ENCODE peak calls at places on chromosomes 13 and 19, in five cellular contexts. M, A, H, T and G are unnamed samples.

GRCh38 chr13:85528578-85529215 is 270.5 kb downstream of the SLITRK6 start:
- DNase-seq in M (peak), T (peak), A (no peak), H (no peak), G (peak)

GRCh38 chr19:16325671-16326400 is 1.2 kb downstream of the KLF2 start:
- DNase-seq in T (no peak), H (peak), A (no peak), M (peak), G (peak)

GRCh38 chr19:2252481-2253105 is 3.5 kb downstream of the AMH start:
- DNase-seq in H (no peak), T (no peak), M (no peak), A (no peak), G (no peak)

GRCh38 chr13:97289514-97290298 is 67.6 kb downstream of the MBNL2 start:
- DNase-seq in T (no peak), H (no peak), A (no peak), M (no peak), G (no peak)

GRCh38 chr13:79989251-79989661 is 351.7 kb downstream of the SPRY2 start:
- DNase-seq in T (no peak), H (no peak), M (peak), A (no peak), G (peak)

GRCh38 chr13:65719831-65720230 is 1510.3 kb downstream of the PCDH9 start:
- DNase-seq in M (no peak), H (no peak), T (no peak), A (no peak), G (no peak)

GRCh38 chr13:39965309-39965708 is 309.8 kb downstream of the COG6 start:
- DNase-seq in M (no peak), H (no peak), T (no peak), A (no peak), G (no peak)

GRCh38 chr13:106479849-106480400 is 55.5 kb downstream of the EFNB2 start:
- DNase-seq in A (no peak), H (no peak), T (no peak), M (no peak), G (no peak)

GRCh38 chr19:1073956-1074511 is 7.1 kb downstream of the ARHGAP45 start:
- DNase-seq in T (no peak), M (no peak), H (no peak), A (no peak), G (no peak)

GRCh38 chr19:10516671-10517286 is 468 bp downstream of the S1PR5 start:
- DNase-seq in H (no peak), A (no peak), T (peak), M (no peak), G (no peak)

GRCh38 chr13:26029581-26030136 is 22.2 kb downstream of the SHISA2 start:
- DNase-seq in H (no peak), A (no peak), M (no peak), T (no peak), G (no peak)

GRCh38 chr19:17807731-17808316 is 12.9 kb downstream of the B3GNT3 start:
- DNase-seq in A (no peak), H (no peak), M (no peak), T (no peak), G (no peak)

GRCh38 chr19:31397308-31397707 is 48.1 kb upstream of the TSHZ3 start:
- DNase-seq in T (no peak), H (no peak), A (no peak), M (no peak), G (no peak)

GRCh38 chr19:18991050-18991449 is 42.3 kb downstream of the SUGP2 start:
- DNase-seq in M (no peak), H (no peak), T (no peak), A (no peak), G (no peak)

GRCh38 chr13:38888309-38888708 is 102.3 kb downstream of the STOML3 start:
- DNase-seq in M (peak), T (peak), A (no peak), H (no peak), G (no peak)

GRCh38 chr19:8517551-8518442 is 3.8 kb upstream of the ZNF414 start:
- DNase-seq in A (no peak), T (no peak), H (no peak), M (no peak), G (peak)

GRCh38 chr19:38247734-38248268 is 8.4 kb downstream of the PPP1R14A start:
- DNase-seq in T (no peak), M (peak), H (no peak), A (no peak), G (peak)

GRCh38 chr19:6572217-6572616 is 18.7 kb downstream of the CD70 start:
- DNase-seq in T (no peak), A (peak), M (no peak), H (no peak), G (no peak)

GRCh38 chr13:79675931-79676658 is 195.1 kb downstream of the NDFIP2 start:
- DNase-seq in H (no peak), A (no peak), M (no peak), T (no peak), G (no peak)

GRCh38 chr13:102556806-102557205 is 40.0 kb upstream of the TPP2 start:
- DNase-seq in H (no peak), A (no peak), M (no peak), T (no peak), G (no peak)

GRCh38 chr13:23180711-23181110 is at the start of gene SGCG:
- DNase-seq in T (no peak), A (no peak), M (no peak), H (no peak), G (no peak)

GRCh38 chr13:31208554-31209122 is 8.9 kb downstream of the B3GLCT start:
- DNase-seq in A (no peak), T (no peak), H (no peak), M (no peak), G (no peak)

GRCh38 chr13:106038752-106039151 is 496.7 kb downstream of the EFNB2 start:
- DNase-seq in A (no peak), M (peak), T (peak), H (no peak), G (peak)

GRCh38 chr13:21322304-21322965 is 136.7 kb downstream of the ZDHHC20 start:
- DNase-seq in A (no peak), H (no peak), T (no peak), M (no peak), G (no peak)

GRCh38 chr19:48997972-48998371 is 4.3 kb downstream of the RUVBL2 start:
- DNase-seq in M (peak), T (peak), H (no peak), A (no peak), G (peak)

GRCh38 chr13:86974251-86974994 is 696.7 kb upstream of the SLITRK5 start:
- DNase-seq in T (no peak), H (peak), M (no peak), A (no peak), G (no peak)

GRCh38 chr13:51803018-51803417 is 945 bp downstream of the DHRS12 start:
- DNase-seq in H (no peak), M (no peak), T (no peak), A (no peak), G (no peak)

GRCh38 chr13:51297556-51297955 is 41.9 kb upstream of the SERPINE3 start:
- DNase-seq in T (no peak), M (no peak), A (no peak), H (no peak), G (no peak)

GRCh38 chr13:98033277-98034247 is 80.1 kb downstream of the IPO5 start:
- DNase-seq in T (peak), M (peak), A (no peak), H (no peak), G (peak)

GRCh38 chr19:34838753-34839431 is 65.9 kb upstream of the ZNF599 start:
- DNase-seq in M (no peak), A (no peak), T (no peak), H (no peak), G (peak)
- TF ChIP-seq CTCF in M (peak), A (no peak), T (peak), H (peak), G (peak)

DNA sequence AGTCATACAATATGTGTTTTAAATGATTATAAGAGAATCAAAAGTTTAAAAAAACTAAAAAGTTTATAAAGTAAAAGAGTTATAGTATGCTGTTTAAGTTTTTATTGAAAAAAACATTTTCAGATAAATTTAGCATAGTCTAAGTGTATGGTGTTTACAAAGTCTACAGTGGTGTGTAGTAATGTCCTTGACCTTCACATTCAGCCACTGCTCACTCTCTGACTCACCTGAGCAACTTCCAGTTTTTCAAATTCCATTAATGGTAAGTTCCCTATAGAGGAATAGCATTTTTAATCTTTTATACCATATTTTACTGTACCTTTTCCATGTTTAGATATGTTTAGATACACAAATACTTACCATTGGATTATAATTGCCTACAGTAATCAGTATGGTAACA is 842.4 kb upstream of the KLHL1 start:
- DNase-seq in M (no peak), T (no peak), A (no peak), H (no peak), G (no peak)
- H3K4me3 ChIP-seq in M (no peak), T (no peak), A (no peak), H (no peak), G (no peak)

DNA sequence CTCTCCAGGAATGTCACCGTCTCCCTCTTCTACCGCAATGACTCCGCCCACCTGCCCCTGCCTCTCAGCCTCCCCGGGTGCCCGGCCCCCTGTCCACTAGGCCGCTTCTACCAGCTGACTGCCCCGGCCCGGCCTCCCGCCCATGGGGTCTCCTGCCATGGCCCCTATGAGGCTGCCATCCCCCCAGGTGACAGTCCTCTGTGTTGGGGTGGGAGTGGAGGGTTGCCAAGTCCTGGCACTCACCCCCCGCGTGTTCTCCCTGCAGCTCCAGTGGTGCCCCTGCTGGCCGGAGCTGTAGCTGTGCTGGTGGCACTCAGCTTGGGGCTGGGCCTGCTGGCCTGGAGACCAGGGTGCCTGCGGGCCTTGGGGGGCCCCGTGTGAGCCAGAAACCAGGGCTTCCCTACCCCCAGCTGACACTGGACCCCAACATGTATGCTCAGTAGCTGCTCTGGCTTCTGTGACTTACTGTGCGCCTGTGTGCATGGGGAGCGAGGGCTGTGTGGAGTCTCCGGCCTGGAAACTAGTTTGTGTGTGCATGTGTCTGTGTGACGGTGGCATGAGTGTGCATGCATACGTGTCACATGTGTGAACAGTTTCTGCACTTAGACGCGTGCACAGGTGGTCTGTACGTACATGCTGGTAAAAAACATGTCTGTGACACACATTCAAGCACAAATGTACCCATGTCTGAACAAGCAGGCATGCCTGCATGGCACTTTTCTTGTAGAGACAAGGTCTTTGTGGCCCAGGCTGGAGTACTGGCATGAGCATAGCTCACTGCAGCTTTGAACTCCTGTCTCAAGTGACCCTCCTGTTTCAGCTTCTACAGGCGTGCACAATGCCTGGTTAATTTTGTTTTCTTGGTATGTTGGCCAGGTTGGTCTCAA is 4.8 kb downstream of the ACP4 start:
- DNase-seq in T (no peak), M (no peak), H (peak), A (no peak), G (no peak)
- TF ChIP-seq CTCF in T (peak), M (no peak), H (no peak), A (no peak), G (no peak)

DNA sequence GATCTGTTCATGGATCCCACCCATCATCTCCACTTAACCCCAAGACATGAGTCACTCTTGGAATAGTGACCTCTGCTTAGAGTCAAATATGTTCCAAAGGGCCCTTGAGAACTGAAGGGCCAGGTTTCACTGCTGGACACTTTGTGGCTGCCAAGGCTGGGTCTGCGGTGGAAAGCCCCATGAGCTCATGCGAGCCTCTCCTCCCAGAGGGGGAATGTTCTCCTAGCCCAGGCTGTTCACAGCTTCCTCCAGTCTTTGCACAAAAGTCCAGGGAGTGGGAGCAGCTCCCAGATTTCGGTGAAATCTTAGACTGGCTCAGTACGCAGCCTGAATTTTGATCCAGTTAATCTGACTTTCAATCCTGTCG is 732 bp upstream of the DCLK1 start:
- DNase-seq in M (peak), A (peak), T (peak), H (peak), G (peak)
- H3K4me3 ChIP-seq in M (no peak), A (no peak), T (no peak), H (no peak), G (peak)